ENCODE peak calls at places on chromosomes 6 and 20, in ten cellular contexts. I, Y, C, N, G, R, S, D, M and L are unnamed samples.

GRCh38 chr6:146916435-146917015 is 287.7 kb upstream of the STXBP5 start:
- DNase-seq in I (no peak), Y (no peak), C (no peak), N (no peak), G (no peak), R (no peak), S (no peak), D (no peak), M (no peak), L (no peak)

GRCh38 chr20:63778034-63778752 is 38.6 kb downstream of the SLC2A4RG start:
- DNase-seq in I (no peak), Y (no peak), C (peak), N (peak), G (no peak), R (no peak), S (no peak), D (no peak), M (no peak), L (no peak)

GRCh38 chr6:166435574-166435973 is 52.8 kb upstream of the MPC1 start:
- DNase-seq in I (no peak), Y (peak), C (no peak), N (no peak), G (no peak), R (no peak), S (no peak), D (no peak), M (no peak), L (peak)

GRCh38 chr20:37102571-37102970 is 6.8 kb upstream of the RBL1 start:
- DNase-seq in I (no peak), Y (no peak), C (no peak), N (no peak), G (no peak), R (no peak), S (no peak), D (no peak), M (no peak), L (no peak)

GRCh38 chr6:16314311-16314710 is 75.9 kb downstream of the GMPR start:
- DNase-seq in I (no peak), Y (no peak), C (no peak), N (no peak), G (no peak), R (no peak), S (no peak), D (no peak), M (no peak), L (no peak)

GRCh38 chr20:3420211-3420707 is 12.8 kb upstream of the DNAAF9 start:
- DNase-seq in I (no peak), Y (no peak), C (no peak), N (peak), G (no peak), R (peak), S (no peak), D (no peak), M (no peak), L (peak)

GRCh38 chr6:79605061-79605460 is 26.1 kb upstream of the SH3BGRL2 start:
- DNase-seq in I (peak), Y (no peak), C (no peak), N (no peak), G (no peak), R (no peak), S (no peak), D (no peak), M (no peak), L (no peak)

GRCh38 chr6:143193571-143194094 is 132.9 kb downstream of the AIG1 start:
- DNase-seq in I (no peak), Y (no peak), C (no peak), N (no peak), G (no peak), R (no peak), S (no peak), D (peak), M (no peak), L (no peak)

GRCh38 chr6:134029495-134030455 is 22.6 kb downstream of the SLC2A12 start:
- DNase-seq in I (peak), Y (peak), C (no peak), N (peak), G (peak), R (no peak), S (no peak), D (no peak), M (no peak), L (no peak)

GRCh38 chr20:2537101-2537500 is 728 bp downstream of the TMC2 start:
- DNase-seq in I (no peak), Y (no peak), C (no peak), N (no peak), G (no peak), R (no peak), S (no peak), D (no peak), M (no peak), L (no peak)

GRCh38 chr6:21593412-21593926 is at the start of gene SOX4:
- DNase-seq in I (peak), Y (peak), C (peak), N (peak), G (peak), R (peak), S (peak), D (peak), M (peak), L (peak)

GRCh38 chr6:109238405-109238804 is 143.1 kb downstream of the CEP57L1 start:
- DNase-seq in I (no peak), Y (no peak), C (no peak), N (no peak), G (no peak), R (no peak), S (no peak), D (no peak), M (no peak), L (no peak)

GRCh38 chr6:161476711-161477110 is 202.8 kb upstream of the AGPAT4 start:
- DNase-seq in I (no peak), Y (no peak), C (no peak), N (no peak), G (peak), R (no peak), S (no peak), D (no peak), M (no peak), L (no peak)

GRCh38 chr6:144346719-144347446 is 61.7 kb downstream of the UTRN start:
- DNase-seq in I (no peak), Y (no peak), C (peak), N (peak), G (peak), R (no peak), S (no peak), D (no peak), M (no peak), L (peak)

GRCh38 chr6:152399409-152399808 is 237.8 kb downstream of the SYNE1 start:
- DNase-seq in I (no peak), Y (no peak), C (no peak), N (no peak), G (no peak), R (no peak), S (no peak), D (no peak), M (no peak), L (no peak)

GRCh38 chr6:154488802-154489437 is 21.6 kb downstream of the CNKSR3 start:
- DNase-seq in I (no peak), Y (no peak), C (peak), N (no peak), G (no peak), R (no peak), S (no peak), D (no peak), M (no peak), L (no peak)

GRCh38 chr6:46736913-46737312 is 1.7 kb upstream of the PLA2G7 start:
- DNase-seq in I (no peak), Y (no peak), C (no peak), N (no peak), G (no peak), R (no peak), S (no peak), D (no peak), M (no peak), L (no peak)

GRCh38 chr20:62104791-62105345 is 17.4 kb upstream of the LSM14B start:
- DNase-seq in I (no peak), Y (no peak), C (no peak), N (no peak), G (no peak), R (no peak), S (no peak), D (no peak), M (no peak), L (no peak)

GRCh38 chr6:134517863-134518262 is 200.0 kb upstream of the SGK1 start:
- DNase-seq in I (no peak), Y (peak), C (no peak), N (no peak), G (no peak), R (no peak), S (no peak), D (no peak), M (no peak), L (peak)

GRCh38 chr20:51758978-51759544 is 9.1 kb downstream of the ATP9A start:
- DNase-seq in I (no peak), Y (no peak), C (no peak), N (no peak), G (no peak), R (no peak), S (no peak), D (peak), M (no peak), L (peak)

GRCh38 chr20:23602261-23602660 is 3.5 kb downstream of the CST9 start:
- DNase-seq in I (no peak), Y (no peak), C (no peak), N (no peak), G (no peak), R (no peak), S (no peak), D (no peak), M (no peak), L (peak)

GRCh38 chr6:34829137-34829536 is 37.3 kb downstream of the BLTP3A start:
- DNase-seq in I (no peak), Y (no peak), C (no peak), N (no peak), G (no peak), R (no peak), S (no peak), D (no peak), M (no peak), L (no peak)

GRCh38 chr6:17577059-17577458 is 23.0 kb upstream of the FAM8A1 start:
- DNase-seq in I (no peak), Y (no peak), C (no peak), N (no peak), G (no peak), R (no peak), S (no peak), D (no peak), M (no peak), L (no peak)

GRCh38 chr6:142011775-142012174 is 121.0 kb upstream of the GJE1 start:
- DNase-seq in I (no peak), Y (no peak), C (no peak), N (no peak), G (no peak), R (no peak), S (no peak), D (no peak), M (no peak), L (no peak)

DNA sequence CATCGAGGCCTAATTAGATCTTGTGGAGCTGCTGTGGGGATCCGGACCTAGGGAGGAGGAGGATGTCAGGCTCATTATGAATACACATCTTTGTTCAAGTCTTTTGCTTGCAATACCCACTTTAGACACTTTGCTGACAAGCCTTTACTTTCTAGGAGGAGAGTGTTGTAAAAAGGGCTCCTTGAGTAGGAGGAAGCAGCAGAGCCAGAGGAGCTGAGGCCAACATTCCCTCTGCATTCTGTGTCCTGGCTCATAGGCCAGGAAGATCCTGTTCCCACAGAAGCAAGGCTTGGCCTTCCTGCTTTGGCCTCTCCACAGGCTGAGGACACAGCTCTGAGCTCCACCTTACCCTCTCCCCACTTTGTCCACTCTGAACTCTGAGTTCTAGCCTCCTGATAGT is 67.1 kb downstream of the TPD52L1 start:
- DNase-seq in I (no peak), Y (no peak), C (no peak), N (no peak), G (no peak), R (no peak), S (no peak), D (no peak), M (no peak), L (no peak)
- TF ChIP-seq MAX in I (no peak), Y (no peak), C (no peak), N (no peak), G (no peak), R (no peak), S (no peak), D (no peak), M (no peak), L (no peak)

GRCh38 chr6:9370480-9370879 is 935.1 kb upstream of the SLC35B3 start:
- DNase-seq in I (no peak), Y (no peak), C (no peak), N (no peak), G (no peak), R (no peak), S (no peak), D (no peak), M (no peak), L (no peak)
- TF ChIP-seq CTCF in I (no peak), Y (no peak), C (no peak), N (no peak), G (no peak), R (no peak), S (no peak), D (no peak), M (no peak), L (no peak)

DNA sequence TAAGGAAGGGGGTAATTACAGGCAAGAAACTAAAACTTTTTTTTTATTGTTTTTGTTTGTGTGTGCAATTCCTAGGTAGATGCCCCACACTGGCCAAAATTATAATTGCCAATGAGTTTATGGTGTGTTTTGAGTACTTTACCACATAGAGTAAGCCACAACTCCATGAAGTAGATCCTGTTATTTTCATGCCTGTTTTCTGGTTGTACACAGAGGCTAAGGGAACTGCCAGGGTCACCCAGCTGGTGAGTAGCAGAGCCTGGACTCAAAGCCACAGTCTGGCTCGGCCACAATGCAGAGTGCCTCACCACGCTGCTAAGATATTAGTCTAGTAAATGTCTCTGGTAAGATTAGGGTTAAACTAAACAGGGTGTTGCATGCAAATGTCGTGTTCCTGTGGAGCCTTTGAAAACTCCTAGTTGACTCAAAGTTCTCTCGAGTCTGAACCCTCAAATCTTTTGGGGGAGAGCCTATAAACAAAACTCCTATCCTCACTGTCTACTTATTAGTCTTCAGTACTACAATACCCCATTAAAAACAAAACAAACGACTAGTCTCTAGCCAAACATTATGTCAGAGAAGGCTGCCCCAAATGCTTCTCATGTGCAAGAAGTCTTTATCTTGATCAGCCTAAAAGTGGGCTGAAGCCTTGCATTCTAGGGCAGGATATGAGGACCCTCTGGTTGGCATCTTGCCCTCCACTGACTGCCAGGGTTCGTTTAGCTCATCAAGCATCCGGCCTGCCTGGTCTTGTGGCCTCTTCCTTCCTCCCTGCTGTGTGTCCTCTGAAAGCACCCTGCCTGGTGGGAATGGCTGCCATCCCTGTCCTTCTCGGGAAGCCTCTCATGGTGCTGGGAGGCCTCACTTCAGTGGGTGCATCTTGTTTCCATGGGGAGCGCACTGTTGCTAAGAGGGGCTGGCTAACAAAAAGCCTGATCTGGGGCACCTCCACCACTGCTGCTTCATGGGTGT is 4.2 kb downstream of the DUSP22 start:
- DNase-seq in I (no peak), Y (no peak), C (no peak), N (no peak), G (peak), R (peak), S (no peak), D (no peak), M (peak), L (peak)
- TF ChIP-seq MAX in I (no peak), Y (no peak), C (no peak), N (no peak), G (no peak), R (no peak), S (no peak), D (no peak), M (no peak), L (no peak)

DNA sequence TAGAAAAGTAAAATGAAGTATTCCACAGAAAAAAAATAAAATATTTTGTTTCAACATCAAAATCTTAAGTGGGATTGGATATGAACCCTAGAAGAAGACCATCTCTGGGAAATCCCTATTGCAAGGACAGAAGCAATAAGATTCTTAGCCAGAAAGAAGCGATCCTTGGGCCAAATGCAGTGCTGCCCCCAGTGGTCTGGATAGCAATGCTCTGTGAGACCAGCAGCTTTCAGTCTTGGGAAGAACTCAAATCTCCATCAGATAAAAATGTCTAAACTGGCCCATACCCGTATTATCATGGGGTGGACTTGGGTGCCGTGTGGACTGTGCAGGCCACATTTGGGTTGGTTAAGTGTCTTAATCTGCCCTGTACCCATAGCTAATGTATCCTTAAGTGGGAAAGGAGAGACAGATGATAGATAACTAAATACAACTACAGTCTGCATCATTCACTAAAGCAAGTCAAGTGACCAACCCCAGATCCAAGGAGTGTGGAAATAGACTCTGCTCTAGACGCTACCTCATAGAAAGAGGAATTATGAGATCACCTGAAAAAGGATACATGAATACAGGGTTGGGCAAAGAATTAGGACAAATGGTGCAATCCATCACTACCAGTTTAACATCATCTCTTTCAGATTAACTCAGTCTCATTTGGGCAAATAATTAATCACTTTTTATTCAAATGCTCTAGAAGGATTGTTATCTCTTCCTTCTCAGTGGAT is 38.9 kb upstream of the SNAP25 start:
- DNase-seq in I (no peak), Y (peak), C (peak), N (peak), G (peak), R (no peak), S (peak), D (peak), M (peak), L (peak)
- TF ChIP-seq CTCF in I (peak), Y (peak), C (peak), N (peak), G (peak), R (peak), S (peak), D (peak), M (peak), L (peak)

GRCh38 chr6:168137024-168137423 is 58.0 kb upstream of the FRMD1 start:
- DNase-seq in I (no peak), Y (no peak), C (no peak), N (no peak), G (no peak), R (no peak), S (no peak), D (no peak), M (no peak), L (no peak)

GRCh38 chr6:168136622-168137021 is 57.6 kb upstream of the FRMD1 start:
- DNase-seq in I (no peak), Y (no peak), C (no peak), N (no peak), G (no peak), R (no peak), S (no peak), D (no peak), M (no peak), L (no peak)

GRCh38 chr6:168138436-168138835 is 59.4 kb upstream of the FRMD1 start:
- DNase-seq in I (no peak), Y (no peak), C (no peak), N (no peak), G (no peak), R (no peak), S (no peak), D (no peak), M (no peak), L (no peak)

GRCh38 chr6:168136001-168136400 is 57.0 kb upstream of the FRMD1 start:
- DNase-seq in I (no peak), Y (no peak), C (no peak), N (no peak), G (no peak), R (no peak), S (no peak), D (no peak), M (peak), L (no peak)

DNA sequence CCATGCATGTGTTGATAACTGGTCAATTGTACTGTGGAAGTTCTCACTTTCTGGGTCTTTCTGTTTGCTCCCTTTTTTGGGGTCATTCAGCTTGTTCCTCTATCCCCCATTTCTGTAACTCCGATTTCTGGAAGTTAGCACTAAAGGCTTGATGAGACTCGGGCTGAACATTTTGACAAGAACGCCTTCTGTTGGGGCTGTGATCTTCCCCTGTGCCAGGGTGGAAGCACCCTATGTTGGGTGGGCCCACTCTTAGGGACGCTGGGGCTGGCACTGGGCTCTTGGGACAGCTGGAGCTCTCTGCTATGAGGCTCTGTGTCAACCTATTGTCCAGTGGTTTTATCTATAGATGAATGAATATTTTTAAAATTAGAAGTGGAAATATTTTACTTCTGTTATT is 60.1 kb upstream of the FRMD1 start:
- DNase-seq in I (no peak), Y (no peak), C (no peak), N (no peak), G (no peak), R (no peak), S (no peak), D (no peak), M (peak), L (no peak)
- TF ChIP-seq MAX in I (no peak), Y (no peak), C (no peak), N (no peak), G (no peak), R (no peak), S (no peak), D (no peak), M (no peak), L (no peak)

DNA sequence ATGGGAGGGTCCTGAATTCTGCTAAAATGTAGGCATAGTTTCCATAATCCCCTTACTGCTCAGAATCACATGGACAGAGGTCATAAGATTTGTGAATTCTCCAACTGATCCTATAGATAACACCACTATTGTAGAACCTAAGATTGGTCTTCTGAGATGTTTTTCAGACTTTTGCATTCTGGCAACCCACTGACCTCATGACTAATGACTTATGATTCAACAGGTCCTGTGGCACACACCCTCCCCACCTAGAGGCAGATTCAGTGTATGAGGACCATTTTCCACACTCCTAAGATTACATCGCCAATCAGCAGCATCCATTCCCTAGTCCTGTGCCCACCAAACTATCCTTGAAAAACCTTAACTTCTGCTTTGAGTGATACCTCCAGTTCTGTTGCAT is 207.2 kb downstream of the BTBD9 start:
- DNase-seq in I (no peak), Y (no peak), C (no peak), N (no peak), G (peak), R (no peak), S (no peak), D (no peak), M (no peak), L (no peak)
- TF ChIP-seq CTCF in I (no peak), Y (no peak), C (no peak), N (no peak), G (no peak), R (no peak), S (no peak), D (no peak), M (no peak), L (no peak)

GRCh38 chr6:2578729-2579128 is 172.0 kb downstream of the MYLK4 start:
- DNase-seq in I (no peak), Y (no peak), C (no peak), N (no peak), G (peak), R (no peak), S (no peak), D (no peak), M (no peak), L (no peak)
- TF ChIP-seq MAX in I (no peak), Y (no peak), C (no peak), N (no peak), G (no peak), R (no peak), S (no peak), D (no peak), M (no peak), L (no peak)